ENCODE peak calls at places on chromosomes 7 and 10, in six cellular contexts. B is mesothelial cell of epicardium, D is upper lobe of right lung, J is AG09309, Z is HFF-Myc, H is epithelial cell of proximal tubule. F is an unnamed sample.

GRCh38 chr7:69109131-69109740 is 489.0 kb upstream of the AUTS2 start:
- DNase-seq in B (no peak), D (no peak), J (no peak), Z (no peak), H (no peak), F (no peak)

GRCh38 chr7:42414961-42415505 is 178.0 kb upstream of the GLI3 start:
- DNase-seq in B (no peak), D (no peak), J (no peak), Z (peak), H (no peak), F (no peak)

GRCh38 chr7:115252461-115252860 is 330.6 kb downstream of the MDFIC start:
- DNase-seq in B (no peak), D (no peak), J (no peak), Z (no peak), H (no peak), F (no peak)

GRCh38 chr10:128854965-128855364 is 612.1 kb upstream of the MGMT start:
- DNase-seq in B (peak), D (peak), J (no peak), Z (no peak), H (peak), F (peak)

GRCh38 chr7:111942450-111943081 is 263.6 kb downstream of the DOCK4 start:
- DNase-seq in B (no peak), D (no peak), J (no peak), Z (no peak), H (no peak), F (no peak)

GRCh38 chr10:124719213-124719851 is 24.8 kb downstream of the FAM53B start:
- DNase-seq in B (no peak), D (peak), J (no peak), Z (no peak), H (no peak), F (no peak)

GRCh38 chr7:88452648-88453047 is 146.0 kb upstream of the STEAP4 start:
- DNase-seq in B (no peak), D (no peak), J (no peak), Z (no peak), H (no peak), F (no peak)

GRCh38 chr7:156827587-156828203 is 65.3 kb downstream of the LMBR1 start:
- DNase-seq in B (no peak), D (no peak), J (no peak), Z (no peak), H (no peak), F (peak)

GRCh38 chr7:76057813-76058145 is 9.9 kb downstream of the MDH2 start:
- DNase-seq in B (no peak), D (no peak), J (no peak), Z (no peak), H (no peak), F (no peak)

GRCh38 chr10:100502926-100503480 is 16.7 kb downstream of the SEC31B start:
- DNase-seq in B (no peak), D (no peak), J (no peak), Z (peak), H (no peak), F (no peak)

GRCh38 chr10:4390219-4390618 is 435.8 kb upstream of the AKR1E2 start:
- DNase-seq in B (no peak), D (no peak), J (no peak), Z (no peak), H (no peak), F (no peak)
- TF ChIP-seq CTCF in B (no peak), D (no peak), J (no peak), Z (no peak), H (no peak), F (no peak)

GRCh38 chr10:109018892-109019507 is 904.3 kb downstream of the XPNPEP1 start:
- DNase-seq in B (no peak), D (no peak), J (no peak), Z (no peak), H (no peak), F (no peak)
- TF ChIP-seq CTCF in B (no peak), D (peak), J (no peak), Z (no peak), H (no peak), F (no peak)

GRCh38 chr7:116730097-116731018 is 58.4 kb downstream of the MET start:
- DNase-seq in B (no peak), D (no peak), J (no peak), Z (no peak), H (no peak), F (no peak)
- TF ChIP-seq CTCF in B (no peak), D (no peak), J (no peak), Z (no peak), H (no peak), F (no peak)

GRCh38 chr10:62080905-62081304 is 179.4 kb downstream of the ARID5B start:
- DNase-seq in B (no peak), D (no peak), J (no peak), Z (no peak), H (no peak), F (no peak)
- TF ChIP-seq CTCF in B (no peak), D (no peak), J (no peak), Z (no peak), H (peak), F (no peak)

GRCh38 chr10:62690703-62691102 is 113.8 kb upstream of the ADO start:
- DNase-seq in B (no peak), D (no peak), J (no peak), Z (no peak), H (no peak), F (no peak)
- TF ChIP-seq CTCF in B (no peak), D (no peak), J (no peak), Z (no peak), H (no peak), F (no peak)

GRCh38 chr7:15921576-15921975 is 235.1 kb upstream of the MEOX2 start:
- DNase-seq in B (no peak), D (no peak), J (peak), Z (peak), H (no peak), F (no peak)
- TF ChIP-seq CTCF in B (no peak), D (no peak), J (no peak), Z (no peak), H (no peak), F (no peak)

GRCh38 chr10:96568402-96568801 is 18.4 kb downstream of the TM9SF3 start:
- DNase-seq in B (no peak), D (no peak), J (no peak), Z (no peak), H (no peak), F (no peak)

GRCh38 chr10:96576277-96576980 is 10.4 kb downstream of the TM9SF3 start:
- DNase-seq in B (no peak), D (no peak), J (no peak), Z (no peak), H (no peak), F (no peak)

GRCh38 chr10:96570512-96570911 is 16.3 kb downstream of the TM9SF3 start:
- DNase-seq in B (no peak), D (no peak), J (no peak), Z (no peak), H (no peak), F (no peak)

GRCh38 chr10:96573036-96573435 is 13.8 kb downstream of the TM9SF3 start:
- DNase-seq in B (no peak), D (no peak), J (no peak), Z (no peak), H (no peak), F (no peak)

GRCh38 chr10:96570983-96571964 is 15.5 kb downstream of the TM9SF3 start:
- DNase-seq in B (no peak), D (no peak), J (no peak), Z (no peak), H (no peak), F (no peak)
- TF ChIP-seq CTCF in B (no peak), D (no peak), J (no peak), Z (no peak), H (no peak), F (no peak)

GRCh38 chr7:116438274-116438673 is 61.3 kb upstream of the CAV2 start:
- DNase-seq in B (no peak), D (no peak), J (peak), Z (no peak), H (no peak), F (no peak)
- TF ChIP-seq CTCF in B (no peak), D (no peak), J (peak), Z (peak), H (peak), F (no peak)

F was measured in upper lobe of left lung.